ENCODE peak calls at places on chromosomes 2 and 18, in six cellular contexts. L, O, Y, P, Z and T are unnamed samples.

GRCh38 chr18:34978533-34978893 is 62.7 kb upstream of the MAPRE2 start:
- DNase-seq in L (no peak), O (no peak), Y (no peak), P (no peak), Z (no peak), T (no peak)

GRCh38 chr18:34807106-34807796 is 97.2 kb downstream of the DTNA start:
- DNase-seq in L (no peak), O (no peak), Y (no peak), P (no peak), Z (no peak), T (no peak)

GRCh38 chr2:234989183-234989701 is 37.4 kb downstream of the SH3BP4 start:
- DNase-seq in L (no peak), O (no peak), Y (no peak), P (no peak), Z (peak; percentile 83), T (no peak)

GRCh38 chr2:165105911-165106310 is 97.9 kb downstream of the SCN3A start:
- DNase-seq in L (no peak), O (no peak), Y (no peak), P (no peak), Z (no peak), T (no peak)

GRCh38 chr2:84970956-84971798 is at the start of gene KCMF1:
- DNase-seq in L (peak; percentile 90), O (peak; percentile 80), Y (peak; percentile 61), P (peak; percentile 64), Z (peak; percentile 77), T (peak; percentile 74)

GRCh38 chr2:65413106-65413505 is 19.3 kb downstream of the SPRED2 start:
- DNase-seq in L (no peak), O (no peak), Y (no peak), P (no peak), Z (no peak), T (no peak)

GRCh38 chr2:161988589-161988988 is 85.4 kb downstream of the DPP4 start:
- DNase-seq in L (no peak), O (no peak), Y (no peak), P (no peak), Z (peak; percentile 7), T (no peak)

GRCh38 chr2:102304711-102305591 is 6.4 kb upstream of the IL1RL1 start:
- DNase-seq in L (no peak), O (peak; percentile 28), Y (no peak), P (no peak), Z (no peak), T (no peak)

GRCh38 chr18:8610442-8610801 is 1.2 kb downstream of the RAB12 start:
- DNase-seq in L (no peak), O (peak; percentile 42), Y (no peak), P (no peak), Z (no peak), T (peak; percentile 24)

GRCh38 chr2:197286805-197287595 is 23.6 kb downstream of the ANKRD44 start:
- DNase-seq in L (peak; percentile 65), O (peak; percentile 74), Y (peak; percentile 32), P (no peak), Z (peak; percentile 81), T (no peak)